ENCODE peak calls at places on chromosomes 11 and 22, in ten cellular contexts. One of them, this sample, is unnamed.

GRCh38 chr11:19660076-19660475 is 52.6 kb upstream of the NAV2 start:
- DNase-seq in endodermal cell: peak
- DNase-seq in body of pancreas: no peak
- DNase-seq in uterus: no peak
- DNase-seq in CD8-positive, alpha-beta T cell: no peak
- DNase-seq in neural progenitor cell: no peak
- DNase-seq in stomach: no peak
- DNase-seq in GM23248: peak
- DNase-seq in left ventricle myocardium inferior: no peak
- DNase-seq in naive thymus-derived CD4-positive, alpha-beta T cell: no peak
- DNase-seq in this sample: no peak

GRCh38 chr11:76558473-76558872 is 112.1 kb downstream of the LRRC32 start:
- DNase-seq in endodermal cell: no peak
- DNase-seq in body of pancreas: no peak
- DNase-seq in uterus: no peak
- DNase-seq in CD8-positive, alpha-beta T cell: no peak
- DNase-seq in neural progenitor cell: no peak
- DNase-seq in stomach: no peak
- DNase-seq in GM23248: no peak
- DNase-seq in left ventricle myocardium inferior: no peak
- DNase-seq in naive thymus-derived CD4-positive, alpha-beta T cell: no peak
- DNase-seq in this sample: no peak

GRCh38 chr22:23695748-23696325 is 5.0 kb downstream of the RGL4 start:
- DNase-seq in endodermal cell: no peak
- DNase-seq in body of pancreas: no peak
- DNase-seq in uterus: no peak
- DNase-seq in CD8-positive, alpha-beta T cell: no peak
- DNase-seq in neural progenitor cell: no peak
- DNase-seq in stomach: no peak
- DNase-seq in GM23248: no peak
- DNase-seq in left ventricle myocardium inferior: no peak
- DNase-seq in naive thymus-derived CD4-positive, alpha-beta T cell: no peak
- DNase-seq in this sample: no peak

GRCh38 chr11:95577716-95578460 is 211.7 kb downstream of the FAM76B start:
- DNase-seq in endodermal cell: no peak
- DNase-seq in body of pancreas: no peak
- DNase-seq in uterus: no peak
- DNase-seq in CD8-positive, alpha-beta T cell: no peak
- DNase-seq in neural progenitor cell: no peak
- DNase-seq in stomach: no peak
- DNase-seq in GM23248: peak
- DNase-seq in left ventricle myocardium inferior: no peak
- DNase-seq in naive thymus-derived CD4-positive, alpha-beta T cell: no peak
- DNase-seq in this sample: no peak

GRCh38 chr11:17410606-17411379 is 22.3 kb upstream of the KCNJ11 start:
- DNase-seq in endodermal cell: no peak
- DNase-seq in body of pancreas: peak
- DNase-seq in uterus: no peak
- DNase-seq in CD8-positive, alpha-beta T cell: no peak
- DNase-seq in neural progenitor cell: no peak
- DNase-seq in stomach: peak
- DNase-seq in GM23248: no peak
- DNase-seq in left ventricle myocardium inferior: no peak
- DNase-seq in naive thymus-derived CD4-positive, alpha-beta T cell: no peak
- DNase-seq in this sample: no peak

GRCh38 chr11:45182902-45183301 is 36.5 kb downstream of the PRDM11 start:
- DNase-seq in endodermal cell: peak
- DNase-seq in body of pancreas: peak
- DNase-seq in uterus: no peak
- DNase-seq in CD8-positive, alpha-beta T cell: no peak
- DNase-seq in neural progenitor cell: peak
- DNase-seq in stomach: peak
- DNase-seq in GM23248: peak
- DNase-seq in left ventricle myocardium inferior: no peak
- DNase-seq in naive thymus-derived CD4-positive, alpha-beta T cell: no peak
- DNase-seq in this sample: peak

GRCh38 chr11:126375726-126376125 is 20.2 kb downstream of the ST3GAL4 start:
- DNase-seq in endodermal cell: no peak
- DNase-seq in body of pancreas: no peak
- DNase-seq in uterus: no peak
- DNase-seq in CD8-positive, alpha-beta T cell: no peak
- DNase-seq in neural progenitor cell: no peak
- DNase-seq in stomach: no peak
- DNase-seq in GM23248: no peak
- DNase-seq in left ventricle myocardium inferior: no peak
- DNase-seq in naive thymus-derived CD4-positive, alpha-beta T cell: no peak
- DNase-seq in this sample: no peak

GRCh38 chr11:20933086-20933485 is 263.7 kb downstream of the NELL1 start:
- DNase-seq in endodermal cell: no peak
- DNase-seq in body of pancreas: no peak
- DNase-seq in uterus: no peak
- DNase-seq in CD8-positive, alpha-beta T cell: no peak
- DNase-seq in neural progenitor cell: no peak
- DNase-seq in stomach: no peak
- DNase-seq in GM23248: no peak
- DNase-seq in left ventricle myocardium inferior: no peak
- DNase-seq in naive thymus-derived CD4-positive, alpha-beta T cell: no peak
- DNase-seq in this sample: no peak

GRCh38 chr11:46537121-46537520 is 56.7 kb downstream of the AMBRA1 start:
- DNase-seq in endodermal cell: peak
- DNase-seq in body of pancreas: no peak
- DNase-seq in uterus: no peak
- DNase-seq in CD8-positive, alpha-beta T cell: no peak
- DNase-seq in neural progenitor cell: peak
- DNase-seq in stomach: no peak
- DNase-seq in GM23248: peak
- DNase-seq in left ventricle myocardium inferior: no peak
- DNase-seq in naive thymus-derived CD4-positive, alpha-beta T cell: no peak
- DNase-seq in this sample: no peak

GRCh38 chr11:66315921-66316811 is 678 bp downstream of the CD248 start:
- DNase-seq in endodermal cell: no peak
- DNase-seq in body of pancreas: no peak
- DNase-seq in uterus: peak
- DNase-seq in CD8-positive, alpha-beta T cell: peak
- DNase-seq in neural progenitor cell: no peak
- DNase-seq in stomach: no peak
- DNase-seq in GM23248: peak
- DNase-seq in left ventricle myocardium inferior: no peak
- DNase-seq in naive thymus-derived CD4-positive, alpha-beta T cell: no peak
- DNase-seq in this sample: no peak

GRCh38 chr11:35525501-35526175 is at the start of gene PAMR1:
- DNase-seq in endodermal cell: peak
- DNase-seq in body of pancreas: peak
- DNase-seq in uterus: peak
- DNase-seq in CD8-positive, alpha-beta T cell: no peak
- DNase-seq in neural progenitor cell: peak
- DNase-seq in stomach: peak
- DNase-seq in GM23248: peak
- DNase-seq in left ventricle myocardium inferior: peak
- DNase-seq in naive thymus-derived CD4-positive, alpha-beta T cell: no peak
- DNase-seq in this sample: peak

GRCh38 chr11:10935015-10935564 is 77.2 kb upstream of the ZBED5 start:
- DNase-seq in endodermal cell: no peak
- DNase-seq in body of pancreas: no peak
- DNase-seq in uterus: no peak
- DNase-seq in CD8-positive, alpha-beta T cell: no peak
- DNase-seq in neural progenitor cell: no peak
- DNase-seq in stomach: no peak
- DNase-seq in GM23248: no peak
- DNase-seq in left ventricle myocardium inferior: no peak
- DNase-seq in naive thymus-derived CD4-positive, alpha-beta T cell: no peak
- DNase-seq in this sample: no peak

GRCh38 chr11:10932976-10933375 is 75.1 kb upstream of the ZBED5 start:
- DNase-seq in endodermal cell: no peak
- DNase-seq in body of pancreas: no peak
- DNase-seq in uterus: no peak
- DNase-seq in CD8-positive, alpha-beta T cell: no peak
- DNase-seq in neural progenitor cell: peak
- DNase-seq in stomach: no peak
- DNase-seq in GM23248: no peak
- DNase-seq in left ventricle myocardium inferior: no peak
- DNase-seq in naive thymus-derived CD4-positive, alpha-beta T cell: no peak
- DNase-seq in this sample: no peak

GRCh38 chr11:10933455-10934292 is 75.8 kb upstream of the ZBED5 start:
- DNase-seq in endodermal cell: peak
- DNase-seq in body of pancreas: peak
- DNase-seq in uterus: peak
- DNase-seq in CD8-positive, alpha-beta T cell: peak
- DNase-seq in neural progenitor cell: peak
- DNase-seq in stomach: peak
- DNase-seq in GM23248: peak
- DNase-seq in left ventricle myocardium inferior: peak
- DNase-seq in naive thymus-derived CD4-positive, alpha-beta T cell: peak
- DNase-seq in this sample: peak

GRCh38 chr11:10931761-10932700 is 74.2 kb upstream of the ZBED5 start:
- DNase-seq in endodermal cell: no peak
- DNase-seq in body of pancreas: no peak
- DNase-seq in uterus: peak
- DNase-seq in CD8-positive, alpha-beta T cell: no peak
- DNase-seq in neural progenitor cell: peak
- DNase-seq in stomach: no peak
- DNase-seq in GM23248: no peak
- DNase-seq in left ventricle myocardium inferior: peak
- DNase-seq in naive thymus-derived CD4-positive, alpha-beta T cell: no peak
- DNase-seq in this sample: peak

GRCh38 chr11:10934293-10934850 is 76.5 kb upstream of the ZBED5 start:
- DNase-seq in endodermal cell: peak
- DNase-seq in body of pancreas: peak
- DNase-seq in uterus: no peak
- DNase-seq in CD8-positive, alpha-beta T cell: no peak
- DNase-seq in neural progenitor cell: no peak
- DNase-seq in stomach: no peak
- DNase-seq in GM23248: no peak
- DNase-seq in left ventricle myocardium inferior: no peak
- DNase-seq in naive thymus-derived CD4-positive, alpha-beta T cell: peak
- DNase-seq in this sample: no peak
- H3K27ac ChIP-seq in endodermal cell: no peak
- H3K27ac ChIP-seq in body of pancreas: peak
- H3K27ac ChIP-seq in uterus: peak
- H3K27ac ChIP-seq in CD8-positive, alpha-beta T cell: no peak
- H3K27ac ChIP-seq in neural progenitor cell: no peak
- H3K27ac ChIP-seq in stomach: peak
- H3K27ac ChIP-seq in GM23248: peak
- H3K27ac ChIP-seq in left ventricle myocardium inferior: peak
- H3K27ac ChIP-seq in naive thymus-derived CD4-positive, alpha-beta T cell: no peak
- H3K27ac ChIP-seq in this sample: peak

DNA sequence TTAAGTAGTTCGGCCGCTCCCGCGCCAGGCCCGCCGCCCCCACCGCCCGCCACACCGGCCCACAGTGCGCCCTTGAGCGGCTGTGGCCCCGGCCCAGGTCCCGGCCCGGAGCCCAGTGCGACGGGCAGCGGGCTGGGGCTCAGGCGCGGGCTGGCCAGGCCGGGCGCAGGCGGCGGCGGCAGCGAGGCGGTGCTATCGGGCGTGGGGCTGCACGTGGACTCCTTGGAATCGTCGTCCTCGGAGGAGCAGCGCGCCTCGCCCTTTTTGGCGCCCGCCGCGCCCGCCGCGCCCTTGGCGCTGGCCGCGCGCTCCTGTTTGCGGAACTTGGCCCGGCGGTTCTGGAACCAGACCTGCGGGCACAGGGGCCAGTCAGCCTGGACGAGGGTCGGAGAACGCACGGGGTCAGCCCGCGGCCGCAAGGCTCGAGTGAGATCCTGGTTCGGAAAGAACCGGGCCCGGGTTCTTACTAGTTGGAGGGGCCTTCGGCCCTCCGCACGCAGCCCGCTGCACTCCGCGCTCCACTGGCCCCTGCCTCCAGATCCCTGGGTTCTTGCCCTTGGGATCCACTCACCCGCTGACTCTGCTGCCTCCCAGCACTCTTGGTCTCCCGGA is 4.0 kb downstream of the PHOX2A start:
- DNase-seq in endodermal cell: peak
- DNase-seq in body of pancreas: peak
- DNase-seq in uterus: peak
- DNase-seq in CD8-positive, alpha-beta T cell: no peak
- DNase-seq in neural progenitor cell: peak
- DNase-seq in stomach: peak
- DNase-seq in GM23248: peak
- DNase-seq in left ventricle myocardium inferior: peak
- DNase-seq in naive thymus-derived CD4-positive, alpha-beta T cell: no peak
- DNase-seq in this sample: peak
- H3K4me3 ChIP-seq in endodermal cell: no peak
- H3K4me3 ChIP-seq in body of pancreas: no peak
- H3K4me3 ChIP-seq in uterus: no peak
- H3K4me3 ChIP-seq in CD8-positive, alpha-beta T cell: no peak
- H3K4me3 ChIP-seq in neural progenitor cell: peak
- H3K4me3 ChIP-seq in stomach: peak
- H3K4me3 ChIP-seq in GM23248: peak
- H3K4me3 ChIP-seq in left ventricle myocardium inferior: peak
- H3K4me3 ChIP-seq in naive thymus-derived CD4-positive, alpha-beta T cell: no peak
- H3K4me3 ChIP-seq in this sample: peak

GRCh38 chr11:85893378-85893777 is 38.2 kb downstream of the CCDC83 start:
- DNase-seq in endodermal cell: no peak
- DNase-seq in body of pancreas: no peak
- DNase-seq in uterus: no peak
- DNase-seq in CD8-positive, alpha-beta T cell: no peak
- DNase-seq in neural progenitor cell: peak
- DNase-seq in stomach: no peak
- DNase-seq in GM23248: no peak
- DNase-seq in left ventricle myocardium inferior: no peak
- DNase-seq in naive thymus-derived CD4-positive, alpha-beta T cell: no peak
- DNase-seq in this sample: no peak
- H3K27ac ChIP-seq in endodermal cell: no peak
- H3K27ac ChIP-seq in body of pancreas: no peak
- H3K27ac ChIP-seq in uterus: no peak
- H3K27ac ChIP-seq in CD8-positive, alpha-beta T cell: no peak
- H3K27ac ChIP-seq in neural progenitor cell: no peak
- H3K27ac ChIP-seq in stomach: no peak
- H3K27ac ChIP-seq in GM23248: no peak
- H3K27ac ChIP-seq in left ventricle myocardium inferior: no peak
- H3K27ac ChIP-seq in naive thymus-derived CD4-positive, alpha-beta T cell: no peak
- H3K27ac ChIP-seq in this sample: no peak

DNA sequence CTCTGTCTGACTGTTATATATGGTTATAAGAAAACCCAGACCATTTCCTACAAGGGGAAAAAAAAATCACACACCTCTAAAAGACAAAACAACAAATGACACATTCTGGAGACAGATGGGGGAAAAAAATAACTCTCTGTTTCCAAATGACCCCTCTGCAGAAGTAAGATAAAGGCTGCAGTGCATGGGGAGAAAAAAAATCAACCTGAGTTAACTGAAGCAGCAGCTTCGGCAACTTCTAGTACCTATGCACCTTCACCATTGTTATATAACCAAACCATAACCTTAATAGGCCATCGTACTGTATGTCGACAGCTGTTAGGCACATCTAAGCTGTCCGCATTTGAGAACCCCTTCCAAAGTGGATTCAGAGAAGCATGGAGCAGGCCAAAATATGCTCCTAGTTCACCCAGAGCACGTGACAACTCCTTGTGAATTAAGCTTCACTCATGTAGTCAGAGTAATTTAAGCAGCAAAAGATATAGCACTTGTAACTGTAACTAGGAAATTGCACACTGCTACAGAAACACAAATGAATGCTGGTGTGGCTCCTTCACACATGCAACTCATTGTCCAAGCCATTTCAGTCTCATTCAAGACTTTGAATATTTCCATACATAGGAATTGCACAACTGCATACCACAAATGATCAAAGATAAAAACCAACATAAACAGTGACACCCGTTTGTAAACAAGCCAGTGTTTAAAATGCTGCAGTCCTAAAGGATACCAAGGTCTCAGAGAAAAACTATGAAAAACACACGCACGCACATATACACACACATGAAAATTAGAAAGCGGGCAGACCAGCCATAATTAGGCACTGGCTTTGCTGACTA is 2.7 kb downstream of the SIK3 start:
- DNase-seq in endodermal cell: no peak
- DNase-seq in body of pancreas: no peak
- DNase-seq in uterus: no peak
- DNase-seq in CD8-positive, alpha-beta T cell: no peak
- DNase-seq in neural progenitor cell: no peak
- DNase-seq in stomach: no peak
- DNase-seq in GM23248: peak
- DNase-seq in left ventricle myocardium inferior: no peak
- DNase-seq in naive thymus-derived CD4-positive, alpha-beta T cell: peak
- DNase-seq in this sample: no peak
- H3K4me3 ChIP-seq in endodermal cell: peak
- H3K4me3 ChIP-seq in body of pancreas: no peak
- H3K4me3 ChIP-seq in uterus: no peak
- H3K4me3 ChIP-seq in CD8-positive, alpha-beta T cell: peak
- H3K4me3 ChIP-seq in neural progenitor cell: peak
- H3K4me3 ChIP-seq in stomach: peak
- H3K4me3 ChIP-seq in GM23248: peak
- H3K4me3 ChIP-seq in left ventricle myocardium inferior: peak
- H3K4me3 ChIP-seq in naive thymus-derived CD4-positive, alpha-beta T cell: peak
- H3K4me3 ChIP-seq in this sample: peak